ENCODE peak calls at places on chromosomes 16 and 17, in seven cellular contexts. One of them, this sample, is unnamed.

GRCh38 chr17:51805765-51806164 is 352.7 kb downstream of the CA10 start:
- DNase-seq in H1: no peak
- DNase-seq in neuronal stem cell: no peak
- DNase-seq in H9: no peak
- DNase-seq in IMR-90: no peak
- DNase-seq in mesendoderm: no peak
- DNase-seq in mesenchymal stem cell: no peak
- DNase-seq in this sample: no peak

GRCh38 chr17:75978938-75979704 is at the start of the genes ACOX1 and TEN1:
- DNase-seq in H1: peak
- DNase-seq in neuronal stem cell: peak
- DNase-seq in H9: peak
- DNase-seq in IMR-90: peak
- DNase-seq in mesendoderm: peak
- DNase-seq in mesenchymal stem cell: peak
- DNase-seq in this sample: peak

GRCh38 chr16:85759631-85760419 is 8.9 kb upstream of the C16orf74 start:
- DNase-seq in H1: peak
- DNase-seq in neuronal stem cell: no peak
- DNase-seq in H9: peak
- DNase-seq in IMR-90: no peak
- DNase-seq in mesendoderm: no peak
- DNase-seq in mesenchymal stem cell: no peak
- DNase-seq in this sample: no peak

GRCh38 chr17:58325976-58326468 is 2.6 kb downstream of the TSPOAP1 start:
- DNase-seq in H1: no peak
- DNase-seq in neuronal stem cell: no peak
- DNase-seq in H9: no peak
- DNase-seq in IMR-90: no peak
- DNase-seq in mesendoderm: peak
- DNase-seq in mesenchymal stem cell: no peak
- DNase-seq in this sample: peak

GRCh38 chr16:82580293-82580900 is 46.4 kb upstream of the CDH13 start:
- DNase-seq in H1: no peak
- DNase-seq in neuronal stem cell: no peak
- DNase-seq in H9: no peak
- DNase-seq in IMR-90: no peak
- DNase-seq in mesendoderm: peak
- DNase-seq in mesenchymal stem cell: no peak
- DNase-seq in this sample: no peak

GRCh38 chr17:58352843-58353719 is 1.1 kb upstream of the SUPT4H1 start:
- DNase-seq in H1: peak
- DNase-seq in neuronal stem cell: peak
- DNase-seq in H9: peak
- DNase-seq in IMR-90: peak
- DNase-seq in mesendoderm: peak
- DNase-seq in mesenchymal stem cell: peak
- DNase-seq in this sample: peak

GRCh38 chr16:27315333-27316037 is 1.7 kb downstream of the IL4R start:
- DNase-seq in H1: peak
- DNase-seq in neuronal stem cell: no peak
- DNase-seq in H9: peak
- DNase-seq in IMR-90: peak
- DNase-seq in mesendoderm: peak
- DNase-seq in mesenchymal stem cell: peak
- DNase-seq in this sample: peak

GRCh38 chr17:31561469-31562412 is 170.3 kb downstream of the RAB11FIP4 start:
- DNase-seq in H1: no peak
- DNase-seq in neuronal stem cell: no peak
- DNase-seq in H9: no peak
- DNase-seq in IMR-90: peak
- DNase-seq in mesendoderm: peak
- DNase-seq in mesenchymal stem cell: peak
- DNase-seq in this sample: peak

GRCh38 chr17:73166731-73167581 is 2.1 kb downstream of the SSTR2 start:
- DNase-seq in H1: no peak
- DNase-seq in neuronal stem cell: no peak
- DNase-seq in H9: no peak
- DNase-seq in IMR-90: no peak
- DNase-seq in mesendoderm: no peak
- DNase-seq in mesenchymal stem cell: peak
- DNase-seq in this sample: peak

DNA sequence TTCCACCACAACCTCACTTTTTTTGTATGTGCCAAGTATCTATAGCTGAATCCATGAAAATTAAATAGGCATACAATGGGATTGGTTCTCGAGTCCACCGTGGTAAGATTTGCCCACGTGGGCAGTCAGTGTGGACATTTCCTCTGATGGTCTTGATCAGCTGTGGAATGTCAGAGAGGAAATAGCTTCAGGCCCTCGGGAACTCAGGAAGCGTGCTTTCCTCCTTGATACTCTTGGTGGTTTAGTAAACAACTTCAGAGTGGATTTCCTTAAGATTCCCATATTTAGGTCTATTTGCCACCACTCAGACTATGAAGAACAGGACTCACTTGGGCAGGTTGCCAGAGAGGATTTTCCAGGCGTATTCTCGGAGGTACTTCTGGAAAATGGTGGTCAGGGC is 152.5 kb downstream of the VPS53 start:
- DNase-seq in H1: no peak
- DNase-seq in neuronal stem cell: no peak
- DNase-seq in H9: no peak
- DNase-seq in IMR-90: no peak
- DNase-seq in mesendoderm: no peak
- DNase-seq in mesenchymal stem cell: peak
- DNase-seq in this sample: no peak
- H2AK5ac ChIP-seq in H1: no peak
- H2AK5ac ChIP-seq in neuronal stem cell: no peak
- H2AK5ac ChIP-seq in H9: no peak
- H2AK5ac ChIP-seq in IMR-90: no peak
- H2AK5ac ChIP-seq in mesendoderm: no peak
- H2AK5ac ChIP-seq in mesenchymal stem cell: no peak
- H2AK5ac ChIP-seq in this sample: no peak

GRCh38 chr16:65510241-65510640 is 388.4 kb upstream of the CDH11 start:
- DNase-seq in H1: no peak
- DNase-seq in neuronal stem cell: no peak
- DNase-seq in H9: no peak
- DNase-seq in IMR-90: no peak
- DNase-seq in mesendoderm: peak
- DNase-seq in mesenchymal stem cell: no peak
- DNase-seq in this sample: no peak
- H2AK5ac ChIP-seq in H1: no peak
- H2AK5ac ChIP-seq in neuronal stem cell: no peak
- H2AK5ac ChIP-seq in H9: no peak
- H2AK5ac ChIP-seq in IMR-90: no peak
- H2AK5ac ChIP-seq in mesendoderm: no peak
- H2AK5ac ChIP-seq in mesenchymal stem cell: no peak
- H2AK5ac ChIP-seq in this sample: no peak

DNA sequence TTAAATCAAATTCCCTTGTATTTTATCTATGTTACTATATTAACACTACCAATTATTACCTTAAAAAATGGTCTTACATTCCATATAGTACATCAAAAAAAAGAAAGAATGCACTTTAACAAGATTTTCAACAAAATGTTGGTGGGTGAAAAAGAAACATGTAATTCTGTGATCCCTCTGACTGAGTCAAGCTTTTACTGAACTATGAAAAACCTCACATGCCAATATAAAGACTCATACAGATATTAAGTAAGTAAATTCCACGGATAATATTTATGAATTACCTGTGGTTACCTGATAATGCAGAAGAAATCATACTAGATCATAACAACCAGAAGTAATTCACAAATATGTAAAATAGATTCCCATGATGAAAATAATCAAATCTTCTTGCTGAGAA is 12.4 kb downstream of the COIL start:
- DNase-seq in H1: no peak
- DNase-seq in neuronal stem cell: no peak
- DNase-seq in H9: no peak
- DNase-seq in IMR-90: peak
- DNase-seq in mesendoderm: no peak
- DNase-seq in mesenchymal stem cell: no peak
- DNase-seq in this sample: no peak
- H2AK5ac ChIP-seq in H1: no peak
- H2AK5ac ChIP-seq in neuronal stem cell: no peak
- H2AK5ac ChIP-seq in H9: no peak
- H2AK5ac ChIP-seq in IMR-90: no peak
- H2AK5ac ChIP-seq in mesendoderm: no peak
- H2AK5ac ChIP-seq in mesenchymal stem cell: no peak
- H2AK5ac ChIP-seq in this sample: no peak

GRCh38 chr16:8167436-8167835 is 422.9 kb downstream of the TMEM114 start:
- DNase-seq in H1: no peak
- DNase-seq in neuronal stem cell: no peak
- DNase-seq in H9: no peak
- DNase-seq in IMR-90: no peak
- DNase-seq in mesendoderm: no peak
- DNase-seq in mesenchymal stem cell: no peak
- DNase-seq in this sample: no peak
- H2AK5ac ChIP-seq in H1: no peak
- H2AK5ac ChIP-seq in neuronal stem cell: no peak
- H2AK5ac ChIP-seq in H9: no peak
- H2AK5ac ChIP-seq in IMR-90: no peak
- H2AK5ac ChIP-seq in mesendoderm: no peak
- H2AK5ac ChIP-seq in mesenchymal stem cell: no peak
- H2AK5ac ChIP-seq in this sample: no peak

GRCh38 chr16:87515475-87516330 is 22.9 kb upstream of the ZCCHC14 start:
- DNase-seq in H1: no peak
- DNase-seq in neuronal stem cell: no peak
- DNase-seq in H9: no peak
- DNase-seq in IMR-90: no peak
- DNase-seq in mesendoderm: no peak
- DNase-seq in mesenchymal stem cell: no peak
- DNase-seq in this sample: no peak
- H2AK5ac ChIP-seq in H1: no peak
- H2AK5ac ChIP-seq in neuronal stem cell: no peak
- H2AK5ac ChIP-seq in H9: no peak
- H2AK5ac ChIP-seq in IMR-90: no peak
- H2AK5ac ChIP-seq in mesendoderm: no peak
- H2AK5ac ChIP-seq in mesenchymal stem cell: no peak
- H2AK5ac ChIP-seq in this sample: no peak

DNA sequence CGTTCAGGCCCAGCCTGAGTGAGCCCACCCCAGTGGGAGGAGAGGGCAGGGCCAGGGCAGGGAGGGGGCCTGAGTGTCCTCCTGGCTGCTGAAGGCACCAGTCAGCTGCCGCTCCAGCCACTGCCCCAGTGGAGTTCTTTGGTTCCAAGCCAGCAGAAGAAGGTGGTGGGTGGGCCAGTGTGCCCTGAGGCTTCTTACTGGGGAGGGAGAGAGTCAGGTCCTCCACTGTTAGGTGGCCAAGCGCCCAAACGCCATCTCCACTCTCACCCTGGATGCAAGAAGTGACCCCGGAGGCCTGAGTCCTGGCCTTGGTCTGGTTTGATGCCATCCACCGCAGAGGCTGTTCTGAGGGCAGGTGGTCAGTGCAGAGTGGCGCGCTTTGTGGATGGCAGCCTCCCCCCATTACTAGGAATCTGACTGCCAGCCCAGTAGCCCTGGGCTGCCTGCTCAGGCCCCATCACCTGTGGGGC is 2.2 kb downstream of the RNF213 start:
- DNase-seq in H1: no peak
- DNase-seq in neuronal stem cell: no peak
- DNase-seq in H9: no peak
- DNase-seq in IMR-90: no peak
- DNase-seq in mesendoderm: no peak
- DNase-seq in mesenchymal stem cell: no peak
- DNase-seq in this sample: no peak
- H2AK5ac ChIP-seq in H1: peak
- H2AK5ac ChIP-seq in neuronal stem cell: peak
- H2AK5ac ChIP-seq in H9: no peak
- H2AK5ac ChIP-seq in IMR-90: peak
- H2AK5ac ChIP-seq in mesendoderm: peak
- H2AK5ac ChIP-seq in mesenchymal stem cell: peak
- H2AK5ac ChIP-seq in this sample: peak

DNA sequence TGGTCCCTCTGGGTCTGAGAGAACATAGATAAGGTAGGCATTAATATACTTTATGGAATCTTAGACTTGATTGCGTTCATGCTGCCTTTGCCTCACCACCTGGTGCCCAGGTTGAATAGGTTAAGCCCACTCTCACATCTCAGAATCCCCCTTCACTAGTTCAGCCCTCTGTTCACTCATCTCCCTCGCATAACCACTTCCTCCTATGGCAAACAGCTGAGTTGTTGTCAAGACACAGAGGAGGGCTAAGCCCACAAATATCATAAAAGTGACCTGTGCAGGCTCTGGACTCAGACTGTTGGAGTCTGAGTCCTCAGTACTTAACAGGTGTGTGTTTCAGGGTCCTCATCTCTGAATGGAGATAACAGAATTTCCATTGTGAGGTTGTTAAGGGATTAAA is 55.7 kb downstream of the GOSR1 start:
- DNase-seq in H1: no peak
- DNase-seq in neuronal stem cell: no peak
- DNase-seq in H9: no peak
- DNase-seq in IMR-90: no peak
- DNase-seq in mesendoderm: no peak
- DNase-seq in mesenchymal stem cell: no peak
- DNase-seq in this sample: no peak
- H2AK5ac ChIP-seq in H1: no peak
- H2AK5ac ChIP-seq in neuronal stem cell: no peak
- H2AK5ac ChIP-seq in H9: no peak
- H2AK5ac ChIP-seq in IMR-90: no peak
- H2AK5ac ChIP-seq in mesendoderm: no peak
- H2AK5ac ChIP-seq in mesenchymal stem cell: no peak
- H2AK5ac ChIP-seq in this sample: no peak

This sample was measured in trophoblast cell.